ENCODE peak calls at places on chromosomes 5 and 9, in six cellular contexts. Y is body of pancreas; B is GM10248; W is stimulated activated CD8-positive, alpha-beta memory T cell treated with anti-CD3 and anti-CD28 coated beads, Interleukin-2, amount 100 ng/mL, for 48 hours; N is ELR; V is activated CD8-positive, alpha-beta memory T cell treated with anti-CD3 and anti-CD28 coated beads, Interleukin-2, amount 10 ng/mL, durations not matched to agents 7 days and 5 days. I is an unnamed sample.

GRCh38 chr9:134643306-134643705 is 1.7 kb downstream of the COL5A1 start:
- DNase-seq in Y (no peak), V (no peak), W (no peak), N (peak; percentile 65), B (no peak), I (no peak)

GRCh38 chr5:110727025-110727314 is 499 bp upstream of the TMEM232 start:
- DNase-seq in N (peak; percentile 8), Y (no peak), B (no peak), V (no peak), W (no peak), I (no peak)

GRCh38 chr9:128635266-128636023 is 21.2 kb downstream of the DYNC2I2 start:
- DNase-seq in W (no peak), V (no peak), B (no peak), Y (peak; percentile 96), N (peak; percentile 99), I (peak; percentile 98)

GRCh38 chr9:20683351-20684034 is 566 bp upstream of the FOCAD start:
- DNase-seq in W (peak; percentile 12), B (peak; percentile 34), N (peak; percentile 74), Y (peak; percentile 68), V (peak; percentile 53), I (no peak)

GRCh38 chr5:11384441-11385250 is 519.6 kb downstream of the CTNND2 start:
- DNase-seq in B (no peak), W (no peak), Y (peak; percentile 40), N (no peak), V (no peak), I (no peak)

GRCh38 chr5:44568519-44568918 is 179.3 kb upstream of the FGF10 start:
- DNase-seq in Y (no peak), B (no peak), V (no peak), N (no peak), W (no peak), I (no peak)

GRCh38 chr5:150497274-150497988 is 10.5 kb upstream of the NDST1 start:
- DNase-seq in Y (peak; percentile 60), N (peak; percentile 98), B (no peak), V (no peak), W (no peak), I (no peak)

GRCh38 chr5:123287881-123288280 is 135.3 kb downstream of the CEP120 start:
- DNase-seq in B (no peak), V (no peak), N (no peak), Y (no peak), W (no peak), I (no peak)

GRCh38 chr9:12719431-12719830 is 26.2 kb downstream of the TYRP1 start:
- DNase-seq in N (peak; percentile 66), W (no peak), B (no peak), V (no peak), Y (no peak), I (no peak)